ENCODE peak calls at places on chromosome 4, in four cellular contexts. One of them, this sample, is unnamed.

GRCh38 chr4:110533590-110533910 is 57.6 kb downstream of the ENPEP start:
- DNase-seq in left cardiac atrium: no peak
- DNase-seq in stimulated activated naive CD8-positive, alpha-beta T cell treated with anti-CD3 and anti-CD28 coated beads, Interleukin-15, Interleukin-2, amounts not matched to agents 100 U/mL and 50 U/mL, for 24 hours: no peak
- DNase-seq in erythroblast: no peak
- DNase-seq in this sample: no peak

GRCh38 chr4:83252782-83253405 is 31.7 kb downstream of the COQ2 start:
- DNase-seq in left cardiac atrium: peak
- DNase-seq in stimulated activated naive CD8-positive, alpha-beta T cell treated with anti-CD3 and anti-CD28 coated beads, Interleukin-15, Interleukin-2, amounts not matched to agents 100 U/mL and 50 U/mL, for 24 hours: peak
- DNase-seq in erythroblast: peak
- DNase-seq in this sample: peak

GRCh38 chr4:76993787-76994641 is 44.5 kb downstream of the SEPTIN11 start:
- DNase-seq in left cardiac atrium: no peak
- DNase-seq in stimulated activated naive CD8-positive, alpha-beta T cell treated with anti-CD3 and anti-CD28 coated beads, Interleukin-15, Interleukin-2, amounts not matched to agents 100 U/mL and 50 U/mL, for 24 hours: peak
- DNase-seq in erythroblast: no peak
- DNase-seq in this sample: no peak

GRCh38 chr4:147546341-147546740 is 65.4 kb downstream of the EDNRA start:
- DNase-seq in left cardiac atrium: no peak
- DNase-seq in stimulated activated naive CD8-positive, alpha-beta T cell treated with anti-CD3 and anti-CD28 coated beads, Interleukin-15, Interleukin-2, amounts not matched to agents 100 U/mL and 50 U/mL, for 24 hours: no peak
- DNase-seq in erythroblast: no peak
- DNase-seq in this sample: no peak

GRCh38 chr4:76087007-76087769 is 12.7 kb downstream of the ART3 start:
- DNase-seq in left cardiac atrium: peak
- DNase-seq in stimulated activated naive CD8-positive, alpha-beta T cell treated with anti-CD3 and anti-CD28 coated beads, Interleukin-15, Interleukin-2, amounts not matched to agents 100 U/mL and 50 U/mL, for 24 hours: peak
- DNase-seq in erythroblast: peak
- DNase-seq in this sample: peak

GRCh38 chr4:158176776-158177175 is 4.0 kb upstream of the GASK1B start:
- DNase-seq in left cardiac atrium: no peak
- DNase-seq in stimulated activated naive CD8-positive, alpha-beta T cell treated with anti-CD3 and anti-CD28 coated beads, Interleukin-15, Interleukin-2, amounts not matched to agents 100 U/mL and 50 U/mL, for 24 hours: no peak
- DNase-seq in erythroblast: no peak
- DNase-seq in this sample: no peak

GRCh38 chr4:79341893-79342653 is 16.2 kb upstream of the NAA11 start:
- DNase-seq in left cardiac atrium: no peak
- DNase-seq in stimulated activated naive CD8-positive, alpha-beta T cell treated with anti-CD3 and anti-CD28 coated beads, Interleukin-15, Interleukin-2, amounts not matched to agents 100 U/mL and 50 U/mL, for 24 hours: no peak
- DNase-seq in erythroblast: no peak
- DNase-seq in this sample: no peak

GRCh38 chr4:141614878-141615586 is 21.4 kb upstream of the IL15 start:
- DNase-seq in left cardiac atrium: no peak
- DNase-seq in stimulated activated naive CD8-positive, alpha-beta T cell treated with anti-CD3 and anti-CD28 coated beads, Interleukin-15, Interleukin-2, amounts not matched to agents 100 U/mL and 50 U/mL, for 24 hours: no peak
- DNase-seq in erythroblast: no peak
- DNase-seq in this sample: no peak

GRCh38 chr4:34850983-34851382 is 1393.3 kb downstream of the ARAP2 start:
- DNase-seq in left cardiac atrium: no peak
- DNase-seq in stimulated activated naive CD8-positive, alpha-beta T cell treated with anti-CD3 and anti-CD28 coated beads, Interleukin-15, Interleukin-2, amounts not matched to agents 100 U/mL and 50 U/mL, for 24 hours: no peak
- DNase-seq in erythroblast: no peak
- DNase-seq in this sample: no peak

GRCh38 chr4:121072080-121072835 is at the start of gene NDNF:
- DNase-seq in left cardiac atrium: peak
- DNase-seq in stimulated activated naive CD8-positive, alpha-beta T cell treated with anti-CD3 and anti-CD28 coated beads, Interleukin-15, Interleukin-2, amounts not matched to agents 100 U/mL and 50 U/mL, for 24 hours: peak
- DNase-seq in erythroblast: peak
- DNase-seq in this sample: no peak

GRCh38 chr4:128249787-128250668 is 37.6 kb downstream of the PGRMC2 start:
- DNase-seq in left cardiac atrium: no peak
- DNase-seq in stimulated activated naive CD8-positive, alpha-beta T cell treated with anti-CD3 and anti-CD28 coated beads, Interleukin-15, Interleukin-2, amounts not matched to agents 100 U/mL and 50 U/mL, for 24 hours: no peak
- DNase-seq in erythroblast: peak
- DNase-seq in this sample: peak

GRCh38 chr4:184012937-184013336 is 107.8 kb downstream of the STOX2 start:
- DNase-seq in left cardiac atrium: no peak
- DNase-seq in stimulated activated naive CD8-positive, alpha-beta T cell treated with anti-CD3 and anti-CD28 coated beads, Interleukin-15, Interleukin-2, amounts not matched to agents 100 U/mL and 50 U/mL, for 24 hours: no peak
- DNase-seq in erythroblast: no peak
- DNase-seq in this sample: no peak

GRCh38 chr4:155392486-155393184 is 15.9 kb upstream of the MAP9 start:
- DNase-seq in left cardiac atrium: no peak
- DNase-seq in stimulated activated naive CD8-positive, alpha-beta T cell treated with anti-CD3 and anti-CD28 coated beads, Interleukin-15, Interleukin-2, amounts not matched to agents 100 U/mL and 50 U/mL, for 24 hours: no peak
- DNase-seq in erythroblast: no peak
- DNase-seq in this sample: no peak

GRCh38 chr4:24657768-24658617 is 73.6 kb upstream of the DHX15 start:
- DNase-seq in left cardiac atrium: peak
- DNase-seq in stimulated activated naive CD8-positive, alpha-beta T cell treated with anti-CD3 and anti-CD28 coated beads, Interleukin-15, Interleukin-2, amounts not matched to agents 100 U/mL and 50 U/mL, for 24 hours: peak
- DNase-seq in erythroblast: no peak
- DNase-seq in this sample: no peak

GRCh38 chr4:149145803-149146202 is 669.8 kb downstream of the IQCM start:
- DNase-seq in left cardiac atrium: no peak
- DNase-seq in stimulated activated naive CD8-positive, alpha-beta T cell treated with anti-CD3 and anti-CD28 coated beads, Interleukin-15, Interleukin-2, amounts not matched to agents 100 U/mL and 50 U/mL, for 24 hours: no peak
- DNase-seq in erythroblast: no peak
- DNase-seq in this sample: no peak

GRCh38 chr4:123158576-123158975 is 236.2 kb upstream of the NUDT6 start:
- DNase-seq in left cardiac atrium: no peak
- DNase-seq in stimulated activated naive CD8-positive, alpha-beta T cell treated with anti-CD3 and anti-CD28 coated beads, Interleukin-15, Interleukin-2, amounts not matched to agents 100 U/mL and 50 U/mL, for 24 hours: no peak
- DNase-seq in erythroblast: no peak
- DNase-seq in this sample: no peak

GRCh38 chr4:69684821-69685220 is 31.8 kb upstream of the UGT2A1 start:
- DNase-seq in left cardiac atrium: no peak
- DNase-seq in stimulated activated naive CD8-positive, alpha-beta T cell treated with anti-CD3 and anti-CD28 coated beads, Interleukin-15, Interleukin-2, amounts not matched to agents 100 U/mL and 50 U/mL, for 24 hours: no peak
- DNase-seq in erythroblast: no peak
- DNase-seq in this sample: no peak

GRCh38 chr4:29326004-29326403 is 1394.2 kb upstream of the PCDH7 start:
- DNase-seq in left cardiac atrium: no peak
- DNase-seq in stimulated activated naive CD8-positive, alpha-beta T cell treated with anti-CD3 and anti-CD28 coated beads, Interleukin-15, Interleukin-2, amounts not matched to agents 100 U/mL and 50 U/mL, for 24 hours: no peak
- DNase-seq in erythroblast: no peak
- DNase-seq in this sample: no peak

GRCh38 chr4:39043697-39044363 is 11.6 kb upstream of the TMEM156 start:
- DNase-seq in left cardiac atrium: no peak
- DNase-seq in stimulated activated naive CD8-positive, alpha-beta T cell treated with anti-CD3 and anti-CD28 coated beads, Interleukin-15, Interleukin-2, amounts not matched to agents 100 U/mL and 50 U/mL, for 24 hours: no peak
- DNase-seq in erythroblast: peak
- DNase-seq in this sample: no peak

GRCh38 chr4:122826596-122827257 is at the start of gene FGF2:
- DNase-seq in left cardiac atrium: peak
- DNase-seq in stimulated activated naive CD8-positive, alpha-beta T cell treated with anti-CD3 and anti-CD28 coated beads, Interleukin-15, Interleukin-2, amounts not matched to agents 100 U/mL and 50 U/mL, for 24 hours: peak
- DNase-seq in erythroblast: peak
- DNase-seq in this sample: peak

GRCh38 chr4:89640620-89641366 is 196.2 kb downstream of the SNCA start:
- DNase-seq in left cardiac atrium: peak
- DNase-seq in stimulated activated naive CD8-positive, alpha-beta T cell treated with anti-CD3 and anti-CD28 coated beads, Interleukin-15, Interleukin-2, amounts not matched to agents 100 U/mL and 50 U/mL, for 24 hours: no peak
- DNase-seq in erythroblast: peak
- DNase-seq in this sample: peak

GRCh38 chr4:6280365-6280996 is 10.8 kb downstream of the WFS1 start:
- DNase-seq in left cardiac atrium: no peak
- DNase-seq in stimulated activated naive CD8-positive, alpha-beta T cell treated with anti-CD3 and anti-CD28 coated beads, Interleukin-15, Interleukin-2, amounts not matched to agents 100 U/mL and 50 U/mL, for 24 hours: no peak
- DNase-seq in erythroblast: no peak
- DNase-seq in this sample: no peak

GRCh38 chr4:154626793-154627484 is 14.5 kb upstream of the FGG start:
- DNase-seq in left cardiac atrium: peak
- DNase-seq in stimulated activated naive CD8-positive, alpha-beta T cell treated with anti-CD3 and anti-CD28 coated beads, Interleukin-15, Interleukin-2, amounts not matched to agents 100 U/mL and 50 U/mL, for 24 hours: peak
- DNase-seq in erythroblast: peak
- DNase-seq in this sample: peak

GRCh38 chr4:153067376-153067775 is 131.3 kb downstream of the FHDC1 start:
- DNase-seq in left cardiac atrium: no peak
- DNase-seq in stimulated activated naive CD8-positive, alpha-beta T cell treated with anti-CD3 and anti-CD28 coated beads, Interleukin-15, Interleukin-2, amounts not matched to agents 100 U/mL and 50 U/mL, for 24 hours: no peak
- DNase-seq in erythroblast: peak
- DNase-seq in this sample: peak

GRCh38 chr4:71266090-71266794 is 72.6 kb upstream of the SLC4A4 start:
- DNase-seq in left cardiac atrium: peak
- DNase-seq in stimulated activated naive CD8-positive, alpha-beta T cell treated with anti-CD3 and anti-CD28 coated beads, Interleukin-15, Interleukin-2, amounts not matched to agents 100 U/mL and 50 U/mL, for 24 hours: no peak
- DNase-seq in erythroblast: no peak
- DNase-seq in this sample: no peak

GRCh38 chr4:97646997-97647396 is 496.3 kb downstream of the STPG2 start:
- DNase-seq in left cardiac atrium: peak
- DNase-seq in stimulated activated naive CD8-positive, alpha-beta T cell treated with anti-CD3 and anti-CD28 coated beads, Interleukin-15, Interleukin-2, amounts not matched to agents 100 U/mL and 50 U/mL, for 24 hours: no peak
- DNase-seq in erythroblast: no peak
- DNase-seq in this sample: no peak

GRCh38 chr4:16043820-16044554 is 39.8 kb downstream of the PROM1 start:
- DNase-seq in left cardiac atrium: no peak
- DNase-seq in stimulated activated naive CD8-positive, alpha-beta T cell treated with anti-CD3 and anti-CD28 coated beads, Interleukin-15, Interleukin-2, amounts not matched to agents 100 U/mL and 50 U/mL, for 24 hours: no peak
- DNase-seq in erythroblast: no peak
- DNase-seq in this sample: no peak

GRCh38 chr4:17690898-17691297 is 76.5 kb downstream of the MED28 start:
- DNase-seq in left cardiac atrium: no peak
- DNase-seq in stimulated activated naive CD8-positive, alpha-beta T cell treated with anti-CD3 and anti-CD28 coated beads, Interleukin-15, Interleukin-2, amounts not matched to agents 100 U/mL and 50 U/mL, for 24 hours: no peak
- DNase-seq in erythroblast: no peak
- DNase-seq in this sample: no peak

GRCh38 chr4:107034091-107034698 is 1.9 kb downstream of the DKK2 start:
- DNase-seq in left cardiac atrium: peak
- DNase-seq in stimulated activated naive CD8-positive, alpha-beta T cell treated with anti-CD3 and anti-CD28 coated beads, Interleukin-15, Interleukin-2, amounts not matched to agents 100 U/mL and 50 U/mL, for 24 hours: peak
- DNase-seq in erythroblast: no peak
- DNase-seq in this sample: no peak

GRCh38 chr4:26342328-26343040 is 21.7 kb downstream of the RBPJ start:
- DNase-seq in left cardiac atrium: no peak
- DNase-seq in stimulated activated naive CD8-positive, alpha-beta T cell treated with anti-CD3 and anti-CD28 coated beads, Interleukin-15, Interleukin-2, amounts not matched to agents 100 U/mL and 50 U/mL, for 24 hours: no peak
- DNase-seq in erythroblast: no peak
- DNase-seq in this sample: peak

GRCh38 chr4:165915215-165915614 is 42.2 kb downstream of the TLL1 start:
- DNase-seq in left cardiac atrium: no peak
- DNase-seq in stimulated activated naive CD8-positive, alpha-beta T cell treated with anti-CD3 and anti-CD28 coated beads, Interleukin-15, Interleukin-2, amounts not matched to agents 100 U/mL and 50 U/mL, for 24 hours: no peak
- DNase-seq in erythroblast: no peak
- DNase-seq in this sample: no peak

GRCh38 chr4:143391895-143392294 is 55.2 kb downstream of the GAB1 start:
- DNase-seq in left cardiac atrium: no peak
- DNase-seq in stimulated activated naive CD8-positive, alpha-beta T cell treated with anti-CD3 and anti-CD28 coated beads, Interleukin-15, Interleukin-2, amounts not matched to agents 100 U/mL and 50 U/mL, for 24 hours: no peak
- DNase-seq in erythroblast: no peak
- DNase-seq in this sample: no peak

GRCh38 chr4:73869130-73870055 is at the start of gene CXCL1:
- DNase-seq in left cardiac atrium: peak
- DNase-seq in stimulated activated naive CD8-positive, alpha-beta T cell treated with anti-CD3 and anti-CD28 coated beads, Interleukin-15, Interleukin-2, amounts not matched to agents 100 U/mL and 50 U/mL, for 24 hours: no peak
- DNase-seq in erythroblast: peak
- DNase-seq in this sample: peak

GRCh38 chr4:87258677-87259076 is 38.3 kb upstream of the KLHL8 start:
- DNase-seq in left cardiac atrium: no peak
- DNase-seq in stimulated activated naive CD8-positive, alpha-beta T cell treated with anti-CD3 and anti-CD28 coated beads, Interleukin-15, Interleukin-2, amounts not matched to agents 100 U/mL and 50 U/mL, for 24 hours: no peak
- DNase-seq in erythroblast: peak
- DNase-seq in this sample: no peak

GRCh38 chr4:8904666-8905065 is 33.0 kb upstream of the HMX1 start:
- DNase-seq in left cardiac atrium: peak
- DNase-seq in stimulated activated naive CD8-positive, alpha-beta T cell treated with anti-CD3 and anti-CD28 coated beads, Interleukin-15, Interleukin-2, amounts not matched to agents 100 U/mL and 50 U/mL, for 24 hours: no peak
- DNase-seq in erythroblast: no peak
- DNase-seq in this sample: no peak

GRCh38 chr4:61376301-61376700 is 176.2 kb downstream of the ADGRL3 start:
- DNase-seq in left cardiac atrium: peak
- DNase-seq in stimulated activated naive CD8-positive, alpha-beta T cell treated with anti-CD3 and anti-CD28 coated beads, Interleukin-15, Interleukin-2, amounts not matched to agents 100 U/mL and 50 U/mL, for 24 hours: no peak
- DNase-seq in erythroblast: no peak
- DNase-seq in this sample: no peak

GRCh38 chr4:84648863-84649647 is 66.1 kb downstream of the CDS1 start:
- DNase-seq in left cardiac atrium: no peak
- DNase-seq in stimulated activated naive CD8-positive, alpha-beta T cell treated with anti-CD3 and anti-CD28 coated beads, Interleukin-15, Interleukin-2, amounts not matched to agents 100 U/mL and 50 U/mL, for 24 hours: no peak
- DNase-seq in erythroblast: no peak
- DNase-seq in this sample: no peak